ENCODE peak calls at places on chromosomes 6 and 20, in five cellular contexts. S is stimulated activated CD8-positive, alpha-beta memory T cell treated with anti-CD3 and anti-CD28 coated beads, Interleukin-12 subunit alpha, Interleukin-12 subunit beta, amount 100 ng/mL, for 4 hours; A is neural crest cell; Z is psoas muscle; Y is SW 1271. W is an unnamed sample.

GRCh38 chr6:100283288-100283687 is 181.4 kb downstream of the SIM1 start:
- DNase-seq in S (no peak), A (no peak), Z (no peak), Y (peak; percentile 47), W (no peak)

GRCh38 chr6:159914565-159914923 is 23.8 kb downstream of the MAS1 start:
- DNase-seq in S (no peak), A (no peak), Z (no peak), Y (no peak), W (no peak)

GRCh38 chr6:47785187-47785586 is 3.4 kb downstream of the OPN5 start:
- DNase-seq in S (no peak), A (no peak), Z (no peak), Y (no peak), W (no peak)

GRCh38 chr6:31956796-31957195 is 2.0 kb downstream of the NELFE start:
- DNase-seq in S (no peak), A (no peak), Z (no peak), Y (no peak), W (no peak)

GRCh38 chr6:146277142-146277541 is 248.3 kb downstream of the GRM1 start:
- DNase-seq in S (no peak), A (no peak), Z (no peak), Y (no peak), W (no peak)

GRCh38 chr6:54598787-54599309 is 247.7 kb upstream of the FAM83B start:
- DNase-seq in S (no peak), A (no peak), Z (no peak), Y (no peak), W (no peak)

GRCh38 chr6:16694789-16695188 is 66.5 kb downstream of the ATXN1 start:
- DNase-seq in S (no peak), A (no peak), Z (no peak), Y (no peak), W (no peak)

GRCh38 chr6:78192057-78192456 is 539.2 kb downstream of the MEI4 start:
- DNase-seq in S (no peak), A (no peak), Z (no peak), Y (no peak), W (no peak)

GRCh38 chr20:57616143-57616951 is 3.9 kb downstream of the ZBP1 start:
- DNase-seq in S (no peak), A (no peak), Z (peak; percentile 42), Y (no peak), W (no peak)

W was measured in Right ventricle myocardium superior.